ENCODE peak calls at places on chromosomes 12 and 14, in six cellular contexts. One of them, this sample, is unnamed.

GRCh38 chr14:96145116-96145864 is 59.3 kb upstream of the BDKRB2 start:
- DNase-seq in neural crest cell: no peak
- DNase-seq in colonic mucosa: no peak
- DNase-seq in IMR-90: peak
- DNase-seq in tibial nerve: no peak
- DNase-seq in GM13977: no peak
- DNase-seq in this sample: no peak

GRCh38 chr14:89564291-89564957 is 147.4 kb upstream of the FOXN3 start:
- DNase-seq in neural crest cell: no peak
- DNase-seq in colonic mucosa: no peak
- DNase-seq in IMR-90: no peak
- DNase-seq in tibial nerve: peak
- DNase-seq in GM13977: no peak
- DNase-seq in this sample: no peak

GRCh38 chr14:95046711-95047681 is 110.3 kb downstream of the DICER1 start:
- DNase-seq in neural crest cell: no peak
- DNase-seq in colonic mucosa: peak
- DNase-seq in IMR-90: peak
- DNase-seq in tibial nerve: no peak
- DNase-seq in GM13977: no peak
- DNase-seq in this sample: peak

GRCh38 chr12:6533653-6534157 is 612 bp upstream of the GAPDH start:
- DNase-seq in neural crest cell: peak
- DNase-seq in colonic mucosa: peak
- DNase-seq in IMR-90: peak
- DNase-seq in tibial nerve: no peak
- DNase-seq in GM13977: peak
- DNase-seq in this sample: peak

GRCh38 chr12:80041691-80042090 is 57.6 kb upstream of the OTOGL start:
- DNase-seq in neural crest cell: no peak
- DNase-seq in colonic mucosa: no peak
- DNase-seq in IMR-90: peak
- DNase-seq in tibial nerve: no peak
- DNase-seq in GM13977: no peak
- DNase-seq in this sample: no peak

GRCh38 chr14:100677152-100677924 is 49.4 kb upstream of the DLK1 start:
- DNase-seq in neural crest cell: no peak
- DNase-seq in colonic mucosa: no peak
- DNase-seq in IMR-90: no peak
- DNase-seq in tibial nerve: no peak
- DNase-seq in GM13977: no peak
- DNase-seq in this sample: no peak

GRCh38 chr12:101945361-101946232 is 68.2 kb downstream of the DRAM1 start:
- DNase-seq in neural crest cell: no peak
- DNase-seq in colonic mucosa: peak
- DNase-seq in IMR-90: peak
- DNase-seq in tibial nerve: no peak
- DNase-seq in GM13977: no peak
- DNase-seq in this sample: peak

GRCh38 chr12:8491848-8492530 is 21.3 kb upstream of the CLEC4D start:
- DNase-seq in neural crest cell: no peak
- DNase-seq in colonic mucosa: no peak
- DNase-seq in IMR-90: no peak
- DNase-seq in tibial nerve: no peak
- DNase-seq in GM13977: no peak
- DNase-seq in this sample: no peak

GRCh38 chr14:67420102-67420739 is 8.3 kb upstream of the PLEK2 start:
- DNase-seq in neural crest cell: no peak
- DNase-seq in colonic mucosa: peak
- DNase-seq in IMR-90: no peak
- DNase-seq in tibial nerve: no peak
- DNase-seq in GM13977: no peak
- DNase-seq in this sample: no peak

GRCh38 chr12:20463920-20464524 is 95.7 kb downstream of the PDE3A start:
- DNase-seq in neural crest cell: no peak
- DNase-seq in colonic mucosa: no peak
- DNase-seq in IMR-90: peak
- DNase-seq in tibial nerve: no peak
- DNase-seq in GM13977: peak
- DNase-seq in this sample: no peak

GRCh38 chr12:27995406-27995805 is 22.9 kb upstream of the PTHLH start:
- DNase-seq in neural crest cell: no peak
- DNase-seq in colonic mucosa: no peak
- DNase-seq in IMR-90: no peak
- DNase-seq in tibial nerve: no peak
- DNase-seq in GM13977: no peak
- DNase-seq in this sample: no peak

GRCh38 chr12:97306121-97306520 is 156.5 kb upstream of the RMST start:
- DNase-seq in neural crest cell: no peak
- DNase-seq in colonic mucosa: no peak
- DNase-seq in IMR-90: no peak
- DNase-seq in tibial nerve: no peak
- DNase-seq in GM13977: no peak
- DNase-seq in this sample: no peak

GRCh38 chr12:128418944-128419343 is 152.0 kb downstream of the TMEM132C start:
- DNase-seq in neural crest cell: no peak
- DNase-seq in colonic mucosa: no peak
- DNase-seq in IMR-90: no peak
- DNase-seq in tibial nerve: no peak
- DNase-seq in GM13977: no peak
- DNase-seq in this sample: no peak

GRCh38 chr14:50025776-50026175 is 90.6 kb downstream of the VCPKMT start:
- DNase-seq in neural crest cell: no peak
- DNase-seq in colonic mucosa: no peak
- DNase-seq in IMR-90: peak
- DNase-seq in tibial nerve: no peak
- DNase-seq in GM13977: no peak
- DNase-seq in this sample: no peak

GRCh38 chr12:55659486-55660385 is 23.0 kb downstream of the OR10P1 start:
- DNase-seq in neural crest cell: no peak
- DNase-seq in colonic mucosa: no peak
- DNase-seq in IMR-90: peak
- DNase-seq in tibial nerve: no peak
- DNase-seq in GM13977: no peak
- DNase-seq in this sample: no peak

GRCh38 chr14:54446201-54446693 is 5.1 kb upstream of the CNIH1 start:
- DNase-seq in neural crest cell: no peak
- DNase-seq in colonic mucosa: peak
- DNase-seq in IMR-90: no peak
- DNase-seq in tibial nerve: no peak
- DNase-seq in GM13977: no peak
- DNase-seq in this sample: no peak

GRCh38 chr12:1797011-1797901 is 23.1 kb upstream of the LRTM2 start:
- DNase-seq in neural crest cell: no peak
- DNase-seq in colonic mucosa: peak
- DNase-seq in IMR-90: no peak
- DNase-seq in tibial nerve: peak
- DNase-seq in GM13977: peak
- DNase-seq in this sample: no peak

GRCh38 chr14:104423715-104424405 is 155.7 kb upstream of the C14orf180 start:
- DNase-seq in neural crest cell: no peak
- DNase-seq in colonic mucosa: no peak
- DNase-seq in IMR-90: no peak
- DNase-seq in tibial nerve: peak
- DNase-seq in GM13977: peak
- DNase-seq in this sample: no peak

GRCh38 chr12:71439613-71440392 is at the start of gene LGR5:
- DNase-seq in neural crest cell: peak
- DNase-seq in colonic mucosa: peak
- DNase-seq in IMR-90: peak
- DNase-seq in tibial nerve: no peak
- DNase-seq in GM13977: peak
- DNase-seq in this sample: peak

GRCh38 chr12:52903285-52903854 is 1.5 kb downstream of the KRT8 start:
- DNase-seq in neural crest cell: peak
- DNase-seq in colonic mucosa: peak
- DNase-seq in IMR-90: peak
- DNase-seq in tibial nerve: peak
- DNase-seq in GM13977: peak
- DNase-seq in this sample: peak

GRCh38 chr14:51963164-51963733 is 26.1 kb upstream of the RTRAF start:
- DNase-seq in neural crest cell: no peak
- DNase-seq in colonic mucosa: no peak
- DNase-seq in IMR-90: peak
- DNase-seq in tibial nerve: no peak
- DNase-seq in GM13977: no peak
- DNase-seq in this sample: no peak

GRCh38 chr14:77032854-77033621 is 4.5 kb upstream of the IRF2BPL start:
- DNase-seq in neural crest cell: peak
- DNase-seq in colonic mucosa: peak
- DNase-seq in IMR-90: peak
- DNase-seq in tibial nerve: peak
- DNase-seq in GM13977: peak
- DNase-seq in this sample: peak
- TF ChIP-seq CTCF in neural crest cell: no peak
- TF ChIP-seq CTCF in colonic mucosa: no peak
- TF ChIP-seq CTCF in IMR-90: peak
- TF ChIP-seq CTCF in tibial nerve: no peak
- TF ChIP-seq CTCF in GM13977: peak
- TF ChIP-seq CTCF in this sample: no peak

GRCh38 chr12:5000204-5000603 is 43.5 kb upstream of the KCNA5 start:
- DNase-seq in neural crest cell: no peak
- DNase-seq in colonic mucosa: no peak
- DNase-seq in IMR-90: no peak
- DNase-seq in tibial nerve: no peak
- DNase-seq in GM13977: no peak
- DNase-seq in this sample: no peak
- TF ChIP-seq CTCF in neural crest cell: no peak
- TF ChIP-seq CTCF in colonic mucosa: no peak
- TF ChIP-seq CTCF in IMR-90: no peak
- TF ChIP-seq CTCF in tibial nerve: no peak
- TF ChIP-seq CTCF in GM13977: no peak
- TF ChIP-seq CTCF in this sample: no peak

DNA sequence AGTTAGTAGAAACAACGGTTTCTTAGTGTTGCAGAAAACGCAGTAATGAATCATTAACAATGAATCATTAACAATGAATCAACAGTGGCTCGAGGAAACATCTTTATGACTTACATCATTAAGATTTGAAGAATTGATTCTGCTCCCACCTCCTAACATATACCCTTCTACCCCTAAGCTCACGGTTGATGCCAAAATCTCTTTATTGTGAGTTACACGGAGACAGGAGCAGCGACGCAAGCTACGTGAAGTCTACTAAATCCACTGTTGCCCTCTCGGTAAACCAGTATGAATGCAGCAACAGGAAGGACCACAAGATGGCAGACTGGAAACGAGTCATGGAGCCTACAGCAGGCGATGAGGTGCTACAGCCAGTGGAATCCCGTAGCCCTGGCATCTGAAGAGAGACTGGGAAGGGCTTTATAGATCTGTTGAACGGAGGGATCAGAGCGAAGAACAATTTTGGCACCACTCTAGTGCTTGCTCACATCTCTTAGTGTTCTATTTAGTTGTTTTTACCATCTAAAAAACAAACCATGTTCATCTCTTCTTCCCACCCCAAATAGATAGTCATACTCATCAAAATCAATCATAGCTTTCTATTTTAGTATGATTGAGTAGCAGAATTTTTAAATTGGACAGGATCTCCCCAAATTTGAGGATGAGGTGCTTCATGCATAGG is 332.7 kb downstream of the DUSP6 start:
- DNase-seq in neural crest cell: peak
- DNase-seq in colonic mucosa: peak
- DNase-seq in IMR-90: peak
- DNase-seq in tibial nerve: peak
- DNase-seq in GM13977: peak
- DNase-seq in this sample: peak
- TF ChIP-seq CTCF in neural crest cell: peak
- TF ChIP-seq CTCF in colonic mucosa: peak
- TF ChIP-seq CTCF in IMR-90: peak
- TF ChIP-seq CTCF in tibial nerve: peak
- TF ChIP-seq CTCF in GM13977: peak
- TF ChIP-seq CTCF in this sample: peak

DNA sequence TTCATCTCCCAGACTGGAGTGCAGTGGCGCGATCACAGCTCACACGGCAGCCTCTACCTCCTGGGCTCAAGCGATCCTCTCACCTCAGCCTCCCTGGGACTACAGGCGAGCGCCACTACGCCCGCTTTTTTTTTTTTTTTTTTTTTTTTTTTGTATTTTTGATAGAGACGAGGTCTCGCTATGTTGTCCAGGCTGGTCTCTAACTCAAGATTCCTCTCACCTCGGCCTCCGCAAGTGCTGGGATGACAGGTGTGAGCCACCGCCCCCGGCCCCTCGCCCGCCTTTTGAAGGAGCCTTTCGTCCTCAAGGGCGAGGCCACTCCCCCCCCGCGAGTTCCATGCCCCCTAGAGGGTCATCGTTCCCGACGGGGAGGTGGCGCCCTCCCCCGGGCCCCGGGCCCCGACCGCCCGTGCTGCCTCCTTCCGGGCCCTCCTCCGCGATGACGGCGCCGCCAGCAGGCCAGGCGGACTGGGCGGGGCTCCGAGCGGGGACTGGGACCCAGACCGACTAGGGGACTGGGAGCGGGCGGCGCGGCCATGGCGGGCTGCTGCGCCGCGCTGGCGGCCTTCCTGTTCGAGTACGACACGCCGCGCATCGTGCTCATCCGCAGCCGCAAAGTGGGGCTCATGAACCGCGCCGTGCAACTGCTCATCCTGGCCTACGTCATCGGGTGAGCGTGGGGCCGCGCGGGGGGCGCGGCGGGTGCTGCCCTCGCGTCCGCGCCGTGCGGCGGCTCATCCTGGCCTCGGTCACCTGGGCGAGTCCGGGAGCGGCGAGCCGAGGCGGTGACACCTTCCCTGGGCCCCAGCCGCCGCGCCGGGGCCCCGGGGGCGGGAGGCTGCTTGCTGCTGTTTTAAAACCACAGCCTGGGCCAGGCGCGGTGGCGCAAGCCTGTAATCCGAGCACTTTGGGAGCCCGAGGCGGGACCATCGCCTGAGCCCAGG is at the start of gene P2RX4:
- DNase-seq in neural crest cell: peak
- DNase-seq in colonic mucosa: peak
- DNase-seq in IMR-90: peak
- DNase-seq in tibial nerve: peak
- DNase-seq in GM13977: peak
- DNase-seq in this sample: peak
- TF ChIP-seq CTCF in neural crest cell: peak
- TF ChIP-seq CTCF in colonic mucosa: no peak
- TF ChIP-seq CTCF in IMR-90: peak
- TF ChIP-seq CTCF in tibial nerve: peak
- TF ChIP-seq CTCF in GM13977: peak
- TF ChIP-seq CTCF in this sample: no peak

GRCh38 chr12:30989754-30990153 is 63.2 kb downstream of the TSPAN11 start:
- DNase-seq in neural crest cell: no peak
- DNase-seq in colonic mucosa: peak
- DNase-seq in IMR-90: no peak
- DNase-seq in tibial nerve: no peak
- DNase-seq in GM13977: peak
- DNase-seq in this sample: peak
- TF ChIP-seq CTCF in neural crest cell: peak
- TF ChIP-seq CTCF in colonic mucosa: no peak
- TF ChIP-seq CTCF in IMR-90: no peak
- TF ChIP-seq CTCF in tibial nerve: no peak
- TF ChIP-seq CTCF in GM13977: peak
- TF ChIP-seq CTCF in this sample: peak

This sample was measured in nephron progenitor cell.